ENCODE peak calls at places on chromosomes 6 and 20, in six cellular contexts. W is adrenal gland; C is CD4-positive, alpha-beta memory T cell; K is A549; V is thoracic aorta; O is Panc1. X is an unnamed sample.

GRCh38 chr6:21953831-21954801 is 342.7 kb downstream of the PRL start:
- DNase-seq in C (no peak), W (no peak), V (no peak), O (no peak), K (no peak), X (no peak)

GRCh38 chr6:137001287-137001976 is 43.3 kb downstream of the IL20RA start:
- DNase-seq in O (no peak), K (peak; percentile 53), V (no peak), W (no peak), C (no peak), X (no peak)

GRCh38 chr6:27138837-27139752 is 108.4 kb upstream of the PRSS16 start:
- DNase-seq in W (peak; percentile 39), K (peak; percentile 84), V (no peak), O (no peak), C (peak; percentile 71), X (peak; percentile 92)

GRCh38 chr6:14910692-14911547 is 334.9 kb upstream of the JARID2 start:
- DNase-seq in W (peak; percentile 51), K (no peak), C (peak; percentile 15), V (no peak), O (no peak), X (peak; percentile 73)

GRCh38 chr6:42727627-42728026 is 5.2 kb upstream of the PRPH2 start:
- DNase-seq in O (no peak), V (no peak), C (no peak), W (no peak), K (no peak), X (no peak)

GRCh38 chr6:8335371-8335770 is 100.0 kb downstream of the SLC35B3 start:
- DNase-seq in K (no peak), C (no peak), O (no peak), W (no peak), V (no peak), X (no peak)

GRCh38 chr6:1762203-1762602 is 152.5 kb downstream of the FOXC1 start:
- DNase-seq in W (no peak), V (no peak), K (no peak), O (no peak), C (no peak), X (no peak)

GRCh38 chr6:106158816-106159215 is 72.7 kb downstream of the PRDM1 start:
- DNase-seq in W (no peak), O (no peak), C (no peak), K (no peak), V (no peak), X (no peak)

GRCh38 chr6:85469276-85470022 is 19.6 kb downstream of the NT5E start:
- DNase-seq in O (no peak), W (no peak), V (no peak), C (no peak), K (no peak), X (no peak)

GRCh38 chr6:156060013-156060412 is 604.4 kb upstream of the NOX3 start:
- DNase-seq in K (no peak), O (no peak), V (no peak), C (peak; percentile 4), W (no peak), X (no peak)

GRCh38 chr6:32852844-32853540 is 512 bp downstream of the TAP1 start:
- DNase-seq in W (peak; percentile 64), C (peak; percentile 58), K (peak; percentile 19), V (no peak), O (no peak), X (peak; percentile 74)

GRCh38 chr20:54126809-54127655 is 46.8 kb downstream of the CYP24A1 start:
- DNase-seq in V (no peak), W (no peak), O (no peak), K (peak; percentile 78), C (no peak), X (no peak)

GRCh38 chr6:15420959-15421438 is 175.1 kb downstream of the JARID2 start:
- DNase-seq in W (no peak), K (no peak), C (no peak), V (no peak), O (no peak), X (no peak)

GRCh38 chr6:4008324-4009047 is 70.5 kb downstream of the FAM217A start:
- DNase-seq in K (peak; percentile 85), V (no peak), O (no peak), C (peak; percentile 57), W (no peak), X (peak; percentile 74)

GRCh38 chr6:33613146-33613793 is 7.9 kb upstream of the ITPR3 start:
- DNase-seq in C (no peak), W (no peak), O (no peak), V (no peak), K (no peak), X (no peak)

GRCh38 chr6:26322645-26323482 is 42.1 kb upstream of the BTN3A2 start:
- DNase-seq in O (peak; percentile 98), W (peak; percentile 74), C (peak; percentile 77), K (peak; percentile 88), V (no peak), X (peak; percentile 91)

GRCh38 chr6:136103101-136103688 is 146.9 kb downstream of the MTFR2 start:
- DNase-seq in K (no peak), C (no peak), V (no peak), W (no peak), O (no peak), X (no peak)

GRCh38 chr6:7111095-7111690 is 3.4 kb downstream of the RREB1 start:
- DNase-seq in C (no peak), V (no peak), O (no peak), W (no peak), K (no peak), X (no peak)

GRCh38 chr6:87832025-87832825 is 130.2 kb upstream of the AKIRIN2 start:
- DNase-seq in K (peak; percentile 23), C (peak; percentile 48), V (no peak), W (no peak), O (no peak), X (peak; percentile 78)

GRCh38 chr6:12011276-12012112 is 618 bp upstream of the HIVEP1 start:
- DNase-seq in K (peak; percentile 95), O (peak; percentile 59), W (peak; percentile 98), C (peak; percentile 92), V (peak; percentile 93), X (peak; percentile 97)

GRCh38 chr6:79277109-79277508 is 42.6 kb upstream of the HMGN3 start:
- DNase-seq in W (no peak), C (no peak), O (no peak), K (no peak), V (no peak), X (no peak)

GRCh38 chr6:90109141-90109540 is 187.5 kb downstream of the BACH2 start:
- DNase-seq in C (no peak), V (no peak), O (no peak), W (no peak), K (no peak), X (no peak)

GRCh38 chr6:139148557-139149220 is 13.8 kb downstream of the HECA start:
- DNase-seq in V (no peak), O (no peak), C (no peak), W (no peak), K (no peak), X (no peak)
- H3K4me1 ChIP-seq in V (peaks cover 46% of the 10 kb centered on the region), O (no peaks in the 10 kb centered on the region), C (peaks cover 99% of the 10 kb centered on the region), W (no peaks in the 10 kb centered on the region), K (no peaks in the 10 kb centered on the region), X (peaks cover 88% of the 10 kb centered on the region)

DNA sequence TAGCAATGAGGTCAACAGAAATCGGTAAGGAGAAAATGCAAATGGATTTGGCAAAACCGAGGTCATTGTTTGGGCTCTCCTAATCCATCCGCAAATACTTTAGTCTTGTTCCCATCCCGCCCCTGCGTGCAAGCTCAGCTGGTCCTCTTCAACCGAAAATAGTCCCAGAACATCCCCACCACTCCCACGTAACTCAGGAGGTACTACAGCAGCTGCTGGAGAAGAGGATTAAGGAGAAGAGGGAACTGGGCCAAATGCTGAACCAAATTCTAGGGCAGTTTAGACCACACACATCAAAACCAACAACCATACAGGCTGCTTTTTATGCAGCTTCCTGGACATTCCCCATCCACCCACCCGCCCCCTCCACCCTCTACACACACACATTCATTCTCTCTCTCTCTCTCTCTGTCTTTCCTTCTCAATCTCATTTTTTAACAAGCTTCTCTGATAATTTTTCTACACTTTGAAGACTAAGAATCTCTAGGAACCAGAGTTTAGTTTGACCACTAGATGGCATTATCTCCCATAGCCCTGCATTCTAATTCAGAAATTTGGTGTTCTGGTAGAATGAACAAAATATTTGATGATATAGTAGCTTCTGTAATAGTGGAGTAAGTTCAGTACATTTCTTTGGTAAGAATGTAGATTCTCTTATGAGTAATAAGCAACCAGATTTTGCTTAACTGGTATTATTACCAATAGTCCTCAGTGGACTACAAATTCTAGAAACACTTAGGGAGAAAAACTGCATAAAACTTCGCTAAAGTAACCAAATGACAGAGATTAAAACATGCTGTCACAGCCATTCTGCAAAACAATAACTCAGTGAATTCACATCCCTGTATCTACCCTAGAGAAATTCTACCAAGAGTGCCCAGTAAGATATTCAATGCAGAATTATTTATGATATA is 52.1 kb upstream of the BEND6 start:
- DNase-seq in W (no peak), O (no peak), V (no peak), C (peak; percentile 33), K (no peak), X (peak; percentile 78)
- H3K27ac ChIP-seq in W (no peak overlapping the region), O (peak overlapping the region; percentile 25), V (no peak overlapping the region), C (no peak overlapping the region), K (peak overlapping the region; percentile 68), X (no peak overlapping the region)

DNA sequence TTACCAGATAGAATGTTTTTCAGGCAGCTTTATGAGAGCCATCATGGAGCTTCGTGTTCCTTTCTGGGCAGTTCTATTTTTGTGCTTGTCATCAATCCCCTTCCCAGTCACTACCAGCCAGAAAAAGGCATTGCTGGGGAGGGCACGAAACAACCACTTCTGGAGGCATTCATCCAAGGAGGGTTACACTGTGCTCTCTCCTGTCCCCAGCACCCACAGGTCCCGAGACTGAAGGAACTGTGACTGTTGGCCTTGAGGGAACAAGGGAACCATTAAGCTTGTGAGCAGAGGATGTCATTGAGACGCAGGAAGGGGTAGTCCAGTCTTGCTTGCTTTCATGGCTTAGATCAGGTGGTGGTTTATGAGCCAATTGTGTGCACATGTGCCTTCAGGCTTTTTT is 20.1 kb upstream of the ENPP5 start:
- DNase-seq in K (no peak), V (no peak), O (no peak), W (no peak), C (no peak), X (no peak)
- H3K4me1 ChIP-seq in K (no peaks in the 10 kb centered on the region), V (peaks cover 21% of the 10 kb centered on the region), O (no peaks in the 10 kb centered on the region), W (no peaks in the 10 kb centered on the region), C (no peaks in the 10 kb centered on the region), X (no peaks in the 10 kb centered on the region)

GRCh38 chr6:139161817-139162284 is 27.0 kb downstream of the HECA start:
- DNase-seq in C (peak; percentile 62), O (no peak), W (no peak), K (no peak), V (no peak), X (peak; percentile 64)
- H3K27ac ChIP-seq in C (peak overlapping the region; percentile 56), O (no peak overlapping the region), W (no peak overlapping the region), K (no peak overlapping the region), V (no peak overlapping the region), X (peak overlapping the region; percentile 76)

DNA sequence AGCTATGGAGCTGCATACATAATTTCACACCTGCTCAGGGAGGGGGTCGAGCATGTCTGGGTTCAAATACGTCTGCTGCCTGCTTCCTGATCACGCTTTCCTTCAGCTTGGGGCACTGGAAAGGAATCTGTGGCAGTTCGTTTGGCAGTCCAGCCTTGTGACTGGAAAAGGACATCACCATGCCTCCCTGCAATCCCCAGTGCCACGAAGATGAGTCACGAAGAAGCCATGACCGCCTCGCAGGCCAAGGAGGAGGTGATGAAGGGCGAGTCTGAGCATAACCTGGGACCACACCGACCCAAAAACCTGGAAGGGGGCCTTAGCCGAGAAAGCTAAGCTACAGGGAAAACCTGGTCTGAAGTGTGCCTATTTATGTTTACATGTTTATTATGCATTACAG is 13.1 kb downstream of the JAG1 start:
- DNase-seq in O (no peak), V (no peak), C (no peak), W (peak; percentile 63), K (no peak), X (no peak)
- H3K4me1 ChIP-seq in O (peaks cover 8% of the 10 kb centered on the region), V (peaks cover 63% of the 10 kb centered on the region), C (no peaks in the 10 kb centered on the region), W (peaks cover 14% of the 10 kb centered on the region), K (peaks cover 97% of the 10 kb centered on the region), X (peaks cover 9% of the 10 kb centered on the region)

GRCh38 chr6:109381747-109382575 is at the start of gene CD164:
- DNase-seq in C (peak; percentile 97), K (peak; percentile 92), O (peak; percentile 87), V (peak; percentile 75), W (peak; percentile 94), X (peak; percentile 97)
- H3K27ac ChIP-seq in C (peak within 1 kb of the TSS; percentile 97), K (peak within 1 kb of the TSS; percentile 100), O (peak within 1 kb of the TSS; percentile 98), V (peak within 1 kb of the TSS; percentile 97), W (peak within 1 kb of the TSS; percentile 95), X (peak within 1 kb of the TSS; percentile 87)